ENCODE peak calls at places on chromosomes 13 and 19, in six cellular contexts. H, Q, C, E, Y and R are unnamed samples.

GRCh38 chr13:26325876-26326275 is 71.9 kb downstream of the CDK8 start:
- DNase-seq in H (no peak), C (no peak), E (no peak), Q (no peak), Y (no peak), R (peak)

GRCh38 chr19:28737021-28737525 is 475.9 kb downstream of the UQCRFS1 start:
- DNase-seq in E (peak), C (peak), H (peak), Y (peak), Q (peak), R (no peak)

GRCh38 chr19:47726467-47726866 is 13.2 kb downstream of the EHD2 start:
- DNase-seq in Q (no peak), E (peak), Y (no peak), C (no peak), H (no peak), R (no peak)

GRCh38 chr13:27971236-27971645 is 2.1 kb upstream of the CDX2 start:
- DNase-seq in H (no peak), E (no peak), Q (no peak), Y (no peak), C (peak), R (no peak)

GRCh38 chr13:114099918-114100445 is 32.4 kb downstream of the RASA3 start:
- DNase-seq in E (no peak), H (no peak), Y (peak), Q (peak), C (peak), R (no peak)

GRCh38 chr13:109881347-109881725 is 95.0 kb upstream of the IRS2 start:
- DNase-seq in Q (no peak), C (no peak), Y (no peak), E (no peak), H (no peak), R (no peak)

GRCh38 chr19:43638214-43638990 is 1.2 kb downstream of the CADM4 start:
- DNase-seq in Q (no peak), C (no peak), E (no peak), H (no peak), Y (no peak), R (no peak)

GRCh38 chr13:98454389-98454881 is 122.5 kb downstream of the STK24 start:
- DNase-seq in E (peak), H (peak), C (no peak), Q (peak), Y (no peak), R (no peak)

GRCh38 chr19:15507068-15508034 is 974 bp upstream of the CYP4F22 start:
- DNase-seq in Y (no peak), H (no peak), E (no peak), Q (peak), C (no peak), R (no peak)

GRCh38 chr13:83377486-83377885 is 504.8 kb downstream of the SLITRK1 start:
- DNase-seq in H (peak), C (no peak), Y (no peak), Q (no peak), E (no peak), R (no peak)

GRCh38 chr19:39327318-39327717 is 6.7 kb upstream of the LRFN1 start:
- DNase-seq in H (no peak), Q (no peak), E (no peak), Y (no peak), C (no peak), R (no peak)

GRCh38 chr13:45872574-45872973 is 21.0 kb upstream of the SIAH3 start:
- DNase-seq in E (peak), H (no peak), C (no peak), Q (no peak), Y (no peak), R (no peak)

GRCh38 chr19:19628499-19629134 is 597 bp upstream of the LPAR2 start:
- DNase-seq in C (peak), E (peak), Q (peak), H (peak), Y (no peak), R (peak)

GRCh38 chr19:45189971-45190370 is 11.4 kb downstream of the BLOC1S3 start:
- DNase-seq in C (no peak), E (no peak), H (no peak), Y (no peak), Q (no peak), R (no peak)

GRCh38 chr19:2357279-2358206 is 2.5 kb upstream of the TMPRSS9 start:
- DNase-seq in E (no peak), Y (no peak), Q (no peak), C (no peak), H (no peak), R (no peak)

GRCh38 chr19:13089139-13089856 is 13.4 kb downstream of the LYL1 start:
- DNase-seq in Y (peak), Q (peak), H (no peak), C (no peak), E (no peak), R (no peak)

GRCh38 chr19:4354897-4355296 is 11.5 kb downstream of the MPND start:
- DNase-seq in E (no peak), H (no peak), C (no peak), Y (no peak), Q (no peak), R (no peak)

GRCh38 chr13:51818771-51819511 is 15.0 kb upstream of the DHRS12 start:
- DNase-seq in C (no peak), E (peak), Q (no peak), H (no peak), Y (no peak), R (peak)

GRCh38 chr13:96179309-96179708 is 89.4 kb downstream of the HS6ST3 start:
- DNase-seq in Y (no peak), Q (no peak), H (no peak), E (no peak), C (no peak), R (no peak)

GRCh38 chr19:10412257-10412977 is 7.9 kb upstream of the PDE4A start:
- DNase-seq in E (no peak), Y (peak), Q (peak), H (no peak), C (no peak), R (peak)

GRCh38 chr13:97205971-97206370 is 16.2 kb upstream of the MBNL2 start:
- DNase-seq in Q (no peak), H (peak), E (no peak), C (no peak), Y (no peak), R (no peak)

GRCh38 chr13:78610381-78610883 is 7.1 kb upstream of the POU4F1 start:
- DNase-seq in C (no peak), Q (peak), H (no peak), E (peak), Y (no peak), R (no peak)

GRCh38 chr13:47085346-47085745 is 188.5 kb upstream of the HTR2A start:
- DNase-seq in H (no peak), E (peak), C (no peak), Y (no peak), Q (no peak), R (no peak)

GRCh38 chr19:11177592-11177991 is 19.8 kb downstream of the KANK2 start:
- DNase-seq in H (no peak), Q (no peak), Y (no peak), C (no peak), E (no peak), R (no peak)

GRCh38 chr19:45547965-45548609 is 36.5 kb downstream of the OPA3 start:
- DNase-seq in C (peak), H (no peak), Y (no peak), Q (peak), E (peak), R (no peak)

GRCh38 chr19:18464646-18465045 is 26.7 kb upstream of the ISYNA1 start:
- DNase-seq in E (peak), C (peak), Q (no peak), H (peak), Y (no peak), R (no peak)

GRCh38 chr19:1383311-1384084 is at the start of gene NDUFS7:
- DNase-seq in H (peak), E (peak), Y (peak), Q (peak), C (peak), R (peak)

GRCh38 chr13:30800107-30800506 is 64.8 kb downstream of the ALOX5AP start:
- DNase-seq in C (no peak), E (no peak), Q (peak), H (no peak), Y (no peak), R (no peak)

GRCh38 chr13:30797847-30798246 is 62.5 kb downstream of the ALOX5AP start:
- DNase-seq in E (no peak), Y (no peak), C (no peak), Q (no peak), H (no peak), R (no peak)

GRCh38 chr13:30798776-30799625 is 63.7 kb downstream of the ALOX5AP start:
- DNase-seq in Q (peak), Y (no peak), E (no peak), C (no peak), H (no peak), R (no peak)

GRCh38 chr13:30796833-30797601 is 61.7 kb downstream of the ALOX5AP start:
- DNase-seq in C (no peak), H (peak), Q (peak), Y (no peak), E (no peak), R (peak)

DNA sequence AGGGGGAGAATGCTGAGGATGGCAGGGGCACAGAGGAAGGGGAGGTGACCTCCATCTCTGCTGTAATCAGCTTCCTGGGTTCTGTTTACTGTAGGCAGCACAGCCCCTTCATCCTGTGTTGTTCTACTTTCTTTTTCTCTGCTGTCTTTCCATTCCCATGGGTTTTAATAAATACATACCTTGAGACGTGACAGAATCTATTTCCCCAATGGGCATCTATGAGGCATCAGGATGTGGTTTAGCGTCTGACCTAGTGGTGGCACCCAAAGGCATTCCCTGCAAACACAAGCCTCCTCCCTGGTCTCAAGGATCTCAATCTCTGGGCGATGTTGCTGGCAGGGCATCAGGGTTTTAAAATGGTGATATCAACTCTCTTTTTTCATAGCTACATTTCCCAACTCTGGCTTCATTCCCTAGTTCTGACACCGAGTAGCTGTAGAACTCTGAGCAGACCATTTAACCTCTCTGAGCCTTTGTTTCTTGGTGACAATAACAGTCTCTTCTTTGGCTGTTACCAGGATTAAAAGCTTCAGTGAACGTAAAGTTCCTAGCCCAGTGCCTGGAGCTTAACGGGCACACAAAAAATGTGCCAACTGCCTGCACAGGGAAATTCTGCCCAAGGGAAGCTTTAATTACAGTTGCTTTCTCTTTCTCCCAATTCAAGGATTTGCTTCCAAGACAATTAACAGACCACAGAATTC is 60.9 kb downstream of the ALOX5AP start:
- DNase-seq in C (no peak), Y (peak), Q (peak), E (peak), H (peak), R (no peak)
- TF ChIP-seq CTCF in C (no peak), Y (peak), Q (peak), E (no peak), H (no peak), R (no peak)

DNA sequence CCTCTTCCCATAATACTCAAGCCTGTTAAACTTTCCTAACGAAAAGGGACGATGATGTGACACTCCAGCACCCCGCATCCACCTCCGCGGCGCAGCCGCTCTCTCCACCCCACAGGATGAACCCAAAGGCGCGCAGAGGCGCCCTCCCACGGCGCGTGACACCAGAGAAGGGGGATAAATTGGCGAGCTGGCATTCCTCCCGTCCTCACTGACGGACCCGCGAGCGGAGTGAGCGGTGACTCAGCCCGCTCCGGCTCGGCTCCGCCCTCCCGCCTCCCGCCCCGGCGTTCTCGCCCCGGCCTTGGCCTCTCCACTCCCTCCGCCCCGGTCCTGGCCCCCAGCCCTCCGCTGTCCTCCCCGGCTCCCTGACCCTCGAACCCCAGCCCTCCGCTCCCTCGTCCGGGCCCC is 590 bp downstream of the TUBGCP3 start:
- DNase-seq in Y (peak), C (peak), E (peak), H (peak), Q (peak), R (peak)
- TF ChIP-seq CTCF in Y (peak), C (no peak), E (peak), H (peak), Q (no peak), R (peak)

GRCh38 chr13:36850790-36851438 is 31.9 kb downstream of the RFXAP start:
- DNase-seq in Q (peak), C (peak), H (no peak), E (peak), Y (peak), R (no peak)
- TF ChIP-seq CTCF in Q (peak), C (no peak), H (peak), E (peak), Y (peak), R (no peak)

GRCh38 chr13:23810842-23811241 is 78.4 kb downstream of the MIPEP start:
- DNase-seq in H (no peak), E (no peak), C (no peak), Q (no peak), Y (peak), R (peak)
- TF ChIP-seq CTCF in H (peak), E (peak), C (no peak), Q (no peak), Y (peak), R (no peak)

GRCh38 chr19:49119411-49120324 is at the start of gene PPFIA3:
- DNase-seq in E (peak), Y (no peak), H (peak), Q (peak), C (peak), R (no peak)

GRCh38 chr19:49120868-49121267 is 1.5 kb downstream of the PPFIA3 start:
- DNase-seq in H (no peak), E (no peak), Y (peak), C (no peak), Q (no peak), R (no peak)

GRCh38 chr19:49120325-49120683 is 960 bp downstream of the PPFIA3 start:
- DNase-seq in Y (no peak), C (no peak), Q (no peak), E (no peak), H (no peak), R (no peak)

GRCh38 chr19:49117677-49118564 is 1.0 kb downstream of the C19orf73 start:
- DNase-seq in Q (no peak), E (no peak), C (peak), H (no peak), Y (peak), R (no peak)

GRCh38 chr19:49118565-49119410 is at the start of gene C19orf73:
- DNase-seq in C (peak), E (peak), Q (peak), H (peak), Y (peak), R (peak)
- TF ChIP-seq CTCF in C (no peak), E (no peak), Q (peak), H (no peak), Y (peak), R (no peak)

GRCh38 chr13:84645196-84646071 is 763.2 kb upstream of the SLITRK1 start:
- DNase-seq in Y (no peak), C (no peak), H (no peak), E (peak), Q (peak), R (no peak)

GRCh38 chr13:84649853-84650252 is 767.6 kb upstream of the SLITRK1 start:
- DNase-seq in C (no peak), Y (no peak), E (peak), Q (peak), H (no peak), R (no peak)

GRCh38 chr13:84653915-84654534 is 771.8 kb upstream of the SLITRK1 start:
- DNase-seq in H (no peak), E (no peak), Q (no peak), C (no peak), Y (no peak), R (no peak)

GRCh38 chr13:84651288-84651687 is 769.0 kb upstream of the SLITRK1 start:
- DNase-seq in C (no peak), E (peak), Y (no peak), H (peak), Q (peak), R (no peak)

DNA sequence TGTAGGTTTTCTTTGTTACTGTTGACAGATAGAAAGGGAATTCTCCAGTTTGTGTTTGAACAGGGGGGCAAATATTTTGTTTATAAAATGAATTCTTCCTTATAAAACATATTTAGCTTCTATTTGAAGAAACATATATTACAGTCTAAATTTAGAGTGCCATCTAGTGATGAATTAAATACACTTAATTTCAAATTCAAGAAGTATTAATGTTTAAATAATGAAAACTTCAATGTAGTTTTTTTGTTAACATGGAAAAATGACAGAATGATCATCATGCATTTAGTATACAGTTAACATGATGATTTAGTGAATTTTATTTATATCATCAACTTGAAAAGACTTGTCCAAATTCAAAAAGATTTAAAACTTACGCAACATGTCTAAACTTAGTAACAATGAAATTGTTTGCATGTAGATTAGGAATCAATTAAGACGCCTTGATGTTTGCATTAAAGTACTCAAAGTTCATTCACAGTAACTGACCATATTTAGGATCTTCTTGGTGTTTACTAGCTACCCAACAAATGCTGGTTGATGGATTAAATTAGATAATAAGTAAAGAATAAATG is 765.9 kb upstream of the SLITRK1 start:
- DNase-seq in C (no peak), Q (no peak), Y (no peak), E (no peak), H (no peak), R (no peak)
- TF ChIP-seq CTCF in C (no peak), Q (peak), Y (peak), E (peak), H (no peak), R (no peak)

GRCh38 chr19:17185590-17185989 is 29.6 kb upstream of the USE1 start:
- DNase-seq in E (no peak), Q (no peak), Y (no peak), H (no peak), C (no peak), R (no peak)
- TF ChIP-seq CTCF in E (no peak), Q (no peak), Y (no peak), H (no peak), C (no peak), R (no peak)